ENCODE peak calls at places on chromosome 4, in nine cellular contexts. One of them, this sample, is unnamed.

GRCh38 chr4:95381843-95382580 is 166.8 kb downstream of the UNC5C start:
- DNase-seq in fibroblast of lung: no peak
- DNase-seq in AG04450: no peak
- DNase-seq in right lobe of liver: no peak
- DNase-seq in AG10803: no peak
- DNase-seq in upper lobe of left lung: no peak
- DNase-seq in tibial nerve: no peak
- DNase-seq in Panc1: no peak
- DNase-seq in lower lobe of right lung: no peak
- DNase-seq in this sample: no peak

GRCh38 chr4:21768349-21769310 is 179.9 kb downstream of the KCNIP4 start:
- DNase-seq in fibroblast of lung: peak; percentile 73
- DNase-seq in AG04450: no peak
- DNase-seq in right lobe of liver: no peak
- DNase-seq in AG10803: peak; percentile 47
- DNase-seq in upper lobe of left lung: no peak
- DNase-seq in tibial nerve: no peak
- DNase-seq in Panc1: peak; percentile 28
- DNase-seq in lower lobe of right lung: no peak
- DNase-seq in this sample: peak; percentile 69

GRCh38 chr4:73777612-73778011 is 37.2 kb downstream of the CXCL8 start:
- DNase-seq in fibroblast of lung: peak; percentile 20
- DNase-seq in AG04450: no peak
- DNase-seq in right lobe of liver: no peak
- DNase-seq in AG10803: peak; percentile 27
- DNase-seq in upper lobe of left lung: no peak
- DNase-seq in tibial nerve: no peak
- DNase-seq in Panc1: no peak
- DNase-seq in lower lobe of right lung: no peak
- DNase-seq in this sample: peak; percentile 87

GRCh38 chr4:182881928-182882327 is 35.3 kb downstream of the DCTD start:
- DNase-seq in fibroblast of lung: no peak
- DNase-seq in AG04450: no peak
- DNase-seq in right lobe of liver: peak; percentile 80
- DNase-seq in AG10803: peak; percentile 4
- DNase-seq in upper lobe of left lung: no peak
- DNase-seq in tibial nerve: peak; percentile 26
- DNase-seq in Panc1: no peak
- DNase-seq in lower lobe of right lung: no peak
- DNase-seq in this sample: no peak

GRCh38 chr4:3725936-3726895 is 40.0 kb upstream of the ADRA2C start:
- DNase-seq in fibroblast of lung: no peak
- DNase-seq in AG04450: no peak
- DNase-seq in right lobe of liver: no peak
- DNase-seq in AG10803: no peak
- DNase-seq in upper lobe of left lung: no peak
- DNase-seq in tibial nerve: no peak
- DNase-seq in Panc1: no peak
- DNase-seq in lower lobe of right lung: no peak
- DNase-seq in this sample: no peak

GRCh38 chr4:107857741-107858140 is 33.0 kb downstream of the SGMS2 start:
- DNase-seq in fibroblast of lung: no peak
- DNase-seq in AG04450: no peak
- DNase-seq in right lobe of liver: no peak
- DNase-seq in AG10803: no peak
- DNase-seq in upper lobe of left lung: no peak
- DNase-seq in tibial nerve: no peak
- DNase-seq in Panc1: no peak
- DNase-seq in lower lobe of right lung: no peak
- DNase-seq in this sample: no peak

GRCh38 chr4:137370206-137370633 is 162.1 kb downstream of the PCDH18 start:
- DNase-seq in fibroblast of lung: peak; percentile 84
- DNase-seq in AG04450: peak; percentile 67
- DNase-seq in right lobe of liver: no peak
- DNase-seq in AG10803: peak; percentile 75
- DNase-seq in upper lobe of left lung: no peak
- DNase-seq in tibial nerve: no peak
- DNase-seq in Panc1: no peak
- DNase-seq in lower lobe of right lung: no peak
- DNase-seq in this sample: peak; percentile 80

GRCh38 chr4:188841523-188841922 is 702.3 kb downstream of the TRIML1 start:
- DNase-seq in fibroblast of lung: no peak
- DNase-seq in AG04450: no peak
- DNase-seq in right lobe of liver: no peak
- DNase-seq in AG10803: no peak
- DNase-seq in upper lobe of left lung: no peak
- DNase-seq in tibial nerve: no peak
- DNase-seq in Panc1: no peak
- DNase-seq in lower lobe of right lung: no peak
- DNase-seq in this sample: no peak

GRCh38 chr4:58658701-58659100 is 1548.5 kb upstream of the IGFBP7 start:
- DNase-seq in fibroblast of lung: no peak
- DNase-seq in AG04450: no peak
- DNase-seq in right lobe of liver: no peak
- DNase-seq in AG10803: no peak
- DNase-seq in upper lobe of left lung: no peak
- DNase-seq in tibial nerve: no peak
- DNase-seq in Panc1: no peak
- DNase-seq in lower lobe of right lung: no peak
- DNase-seq in this sample: no peak

DNA sequence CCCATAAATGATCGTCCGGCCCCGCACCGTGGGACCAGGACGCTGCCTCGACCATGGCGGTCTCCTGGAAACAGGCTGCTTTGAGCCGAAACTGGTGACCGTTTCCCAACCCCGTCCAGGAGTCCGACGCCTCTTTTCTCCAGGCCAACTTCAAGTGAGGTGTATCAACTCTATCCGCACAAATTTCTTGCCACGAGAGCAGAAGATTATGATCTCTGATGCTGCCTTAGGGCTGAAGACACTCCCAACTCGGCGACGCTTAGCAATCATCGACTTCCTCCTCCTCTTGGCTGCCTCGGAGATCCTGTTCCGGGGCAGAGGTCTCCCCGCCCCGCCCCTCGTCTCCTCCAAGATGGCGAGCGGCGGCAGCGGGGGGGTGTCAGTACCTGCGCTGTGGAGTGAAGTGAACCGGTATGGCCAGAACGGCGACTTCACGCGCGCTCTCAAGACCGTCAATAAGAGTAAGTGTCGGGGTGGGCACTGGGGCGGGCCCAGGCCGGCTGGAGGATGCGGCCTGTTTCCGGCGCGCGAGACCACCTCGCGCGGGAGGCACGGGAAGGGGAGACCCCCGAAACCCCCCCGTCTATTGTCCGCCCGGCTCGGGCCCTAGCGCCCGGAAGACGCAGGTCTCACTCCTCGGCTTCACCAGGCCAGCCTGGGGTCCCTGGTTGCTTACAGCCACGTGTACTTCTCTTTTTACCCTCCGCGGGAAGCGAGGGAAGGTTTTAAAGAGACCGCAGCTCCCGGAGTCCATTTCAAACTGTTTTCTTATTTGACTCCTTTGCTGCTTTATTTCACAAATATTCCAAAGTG is at the start of gene SRP72:
- DNase-seq in fibroblast of lung: peak; percentile 82
- DNase-seq in AG04450: peak; percentile 63
- DNase-seq in right lobe of liver: peak; percentile 87
- DNase-seq in AG10803: peak; percentile 86
- DNase-seq in upper lobe of left lung: peak; percentile 93
- DNase-seq in tibial nerve: peak; percentile 76
- DNase-seq in Panc1: peak; percentile 15
- DNase-seq in lower lobe of right lung: peak; percentile 94
- DNase-seq in this sample: peak; percentile 89
- TF ChIP-seq CTCF in fibroblast of lung: no peak
- TF ChIP-seq CTCF in AG04450: no peak
- TF ChIP-seq CTCF in right lobe of liver: no peak
- TF ChIP-seq CTCF in AG10803: no peak
- TF ChIP-seq CTCF in upper lobe of left lung: no peak
- TF ChIP-seq CTCF in tibial nerve: no peak
- TF ChIP-seq CTCF in Panc1: no peak
- TF ChIP-seq CTCF in lower lobe of right lung: no peak
- TF ChIP-seq CTCF in this sample: no peak

DNA sequence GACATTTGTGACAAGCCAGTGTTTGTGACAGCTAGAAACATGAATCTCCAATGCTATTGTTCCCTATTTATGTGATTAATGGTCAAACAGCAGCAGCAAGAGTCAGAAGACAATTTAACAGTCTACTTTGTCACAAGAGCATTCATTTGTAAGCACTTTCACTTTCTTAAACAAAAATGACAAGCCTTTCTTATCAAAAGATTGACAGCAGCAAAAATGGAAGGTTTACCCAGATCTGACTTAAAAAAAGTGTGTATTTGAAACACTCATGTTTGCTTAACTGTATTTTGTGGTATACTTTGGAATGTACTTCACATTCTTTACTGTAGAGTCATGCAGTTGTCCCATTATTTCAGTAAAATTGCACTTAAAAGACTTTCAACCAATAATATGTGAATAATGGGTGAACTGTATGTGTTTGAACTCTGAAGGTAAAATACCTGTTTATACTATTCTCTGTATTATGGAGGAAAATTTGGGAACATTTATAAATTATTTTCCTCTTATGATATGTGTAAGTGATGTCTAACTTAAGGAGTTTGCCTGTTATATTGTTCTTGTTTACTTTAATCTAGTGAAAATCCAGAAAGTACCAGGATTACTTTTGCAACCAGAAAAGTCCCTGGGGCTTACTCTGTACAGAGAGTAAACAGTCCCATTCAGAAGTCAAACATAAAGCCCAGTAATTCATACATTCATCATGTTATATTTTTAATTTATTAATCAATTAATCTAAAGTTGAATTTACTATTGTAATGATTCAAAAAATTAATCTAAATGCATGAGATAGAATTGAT is 314.9 kb upstream of the TRAM1L1 start:
- DNase-seq in fibroblast of lung: peak; percentile 79
- DNase-seq in AG04450: peak; percentile 16
- DNase-seq in right lobe of liver: no peak
- DNase-seq in AG10803: peak; percentile 1
- DNase-seq in upper lobe of left lung: no peak
- DNase-seq in tibial nerve: no peak
- DNase-seq in Panc1: peak; percentile 20
- DNase-seq in lower lobe of right lung: no peak
- DNase-seq in this sample: peak; percentile 46
- H3K4me3 ChIP-seq in fibroblast of lung: no peak overlapping the region
- H3K4me3 ChIP-seq in AG04450: peak overlapping the region; percentile 4
- H3K4me3 ChIP-seq in right lobe of liver: no peak overlapping the region
- H3K4me3 ChIP-seq in AG10803: no peak overlapping the region
- H3K4me3 ChIP-seq in upper lobe of left lung: no peak overlapping the region
- H3K4me3 ChIP-seq in tibial nerve: no peak overlapping the region
- H3K4me3 ChIP-seq in Panc1: no peak overlapping the region
- H3K4me3 ChIP-seq in lower lobe of right lung: no peak overlapping the region
- H3K4me3 ChIP-seq in this sample: no peak overlapping the region

DNA sequence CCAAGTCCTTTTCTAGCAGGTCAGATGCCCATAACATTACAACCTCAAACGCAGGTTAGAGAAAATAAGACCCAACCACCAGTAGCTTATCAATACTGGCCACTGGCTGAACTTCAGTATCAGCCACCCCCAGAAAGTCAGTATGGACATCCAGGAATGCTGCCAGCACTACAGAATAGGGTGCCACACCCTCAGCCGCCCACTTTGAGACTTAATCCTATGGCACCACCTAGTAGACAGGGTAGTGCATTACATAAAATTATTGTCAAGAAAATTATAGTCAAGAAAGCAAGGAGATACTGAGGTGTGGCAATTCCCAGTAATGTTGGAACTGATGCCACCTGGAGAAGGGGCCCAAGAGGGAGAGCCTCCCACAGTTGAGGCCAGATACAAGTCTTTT is 19.9 kb upstream of the TRIM61 start:
- DNase-seq in fibroblast of lung: peak; percentile 4
- DNase-seq in AG04450: no peak
- DNase-seq in right lobe of liver: no peak
- DNase-seq in AG10803: no peak
- DNase-seq in upper lobe of left lung: no peak
- DNase-seq in tibial nerve: no peak
- DNase-seq in Panc1: no peak
- DNase-seq in lower lobe of right lung: no peak
- DNase-seq in this sample: peak; percentile 5
- TF ChIP-seq CTCF in fibroblast of lung: no peak
- TF ChIP-seq CTCF in AG04450: no peak
- TF ChIP-seq CTCF in right lobe of liver: no peak
- TF ChIP-seq CTCF in AG10803: peak; percentile 38
- TF ChIP-seq CTCF in upper lobe of left lung: no peak
- TF ChIP-seq CTCF in tibial nerve: no peak
- TF ChIP-seq CTCF in Panc1: peak; percentile 45
- TF ChIP-seq CTCF in lower lobe of right lung: no peak
- TF ChIP-seq CTCF in this sample: no peak

GRCh38 chr4:38075370-38076152 is 115.4 kb downstream of the PTTG2 start:
- DNase-seq in fibroblast of lung: peak; percentile 83
- DNase-seq in AG04450: no peak
- DNase-seq in right lobe of liver: no peak
- DNase-seq in AG10803: peak; percentile 58
- DNase-seq in upper lobe of left lung: peak; percentile 30
- DNase-seq in tibial nerve: no peak
- DNase-seq in Panc1: no peak
- DNase-seq in lower lobe of right lung: no peak
- DNase-seq in this sample: no peak

GRCh38 chr4:38073596-38074234 is 113.5 kb downstream of the PTTG2 start:
- DNase-seq in fibroblast of lung: no peak
- DNase-seq in AG04450: no peak
- DNase-seq in right lobe of liver: peak; percentile 60
- DNase-seq in AG10803: peak; percentile 59
- DNase-seq in upper lobe of left lung: no peak
- DNase-seq in tibial nerve: no peak
- DNase-seq in Panc1: no peak
- DNase-seq in lower lobe of right lung: no peak
- DNase-seq in this sample: no peak

GRCh38 chr4:38078590-38079381 is 118.6 kb downstream of the PTTG2 start:
- DNase-seq in fibroblast of lung: peak; percentile 95
- DNase-seq in AG04450: peak; percentile 67
- DNase-seq in right lobe of liver: no peak
- DNase-seq in AG10803: peak; percentile 58
- DNase-seq in upper lobe of left lung: no peak
- DNase-seq in tibial nerve: no peak
- DNase-seq in Panc1: no peak
- DNase-seq in lower lobe of right lung: no peak
- DNase-seq in this sample: peak; percentile 79

GRCh38 chr4:38077791-38078489 is 117.7 kb downstream of the PTTG2 start:
- DNase-seq in fibroblast of lung: no peak
- DNase-seq in AG04450: no peak
- DNase-seq in right lobe of liver: no peak
- DNase-seq in AG10803: no peak
- DNase-seq in upper lobe of left lung: no peak
- DNase-seq in tibial nerve: no peak
- DNase-seq in Panc1: no peak
- DNase-seq in lower lobe of right lung: no peak
- DNase-seq in this sample: no peak

DNA sequence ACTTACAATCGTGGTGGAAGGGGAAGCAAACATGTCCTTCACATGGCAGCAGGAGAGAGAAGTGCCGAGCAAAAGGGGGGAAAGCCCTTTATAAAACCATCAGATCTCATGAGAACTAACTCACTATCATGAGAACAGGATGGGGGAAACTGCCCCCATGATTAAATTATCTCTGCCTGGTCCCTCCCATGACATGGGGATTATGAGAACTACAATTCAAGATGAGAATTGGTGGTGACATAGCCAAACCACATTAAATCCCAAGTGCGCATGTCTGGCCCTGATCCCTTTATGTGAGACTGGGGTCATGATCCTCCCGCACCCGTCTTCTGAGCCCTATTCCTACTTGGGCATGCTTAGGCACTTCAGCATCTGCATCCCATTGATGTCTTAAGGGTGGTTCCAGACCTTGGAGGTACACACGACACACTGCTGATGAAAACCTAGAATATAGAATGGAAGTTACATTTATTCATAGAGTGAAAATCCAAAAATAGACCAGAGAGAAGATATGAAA is 116.0 kb downstream of the PTTG2 start:
- DNase-seq in fibroblast of lung: no peak
- DNase-seq in AG04450: no peak
- DNase-seq in right lobe of liver: no peak
- DNase-seq in AG10803: no peak
- DNase-seq in upper lobe of left lung: no peak
- DNase-seq in tibial nerve: no peak
- DNase-seq in Panc1: no peak
- DNase-seq in lower lobe of right lung: no peak
- DNase-seq in this sample: no peak
- H3K4me3 ChIP-seq in fibroblast of lung: no peak overlapping the region
- H3K4me3 ChIP-seq in AG04450: no peak overlapping the region
- H3K4me3 ChIP-seq in right lobe of liver: no peak overlapping the region
- H3K4me3 ChIP-seq in AG10803: no peak overlapping the region
- H3K4me3 ChIP-seq in upper lobe of left lung: no peak overlapping the region
- H3K4me3 ChIP-seq in tibial nerve: no peak overlapping the region
- H3K4me3 ChIP-seq in Panc1: no peak overlapping the region
- H3K4me3 ChIP-seq in lower lobe of right lung: no peak overlapping the region
- H3K4me3 ChIP-seq in this sample: no peak overlapping the region

This sample was measured in cardiac fibroblast.